ENCODE peak calls at places on chromosomes 11 and 22, in eight cellular contexts. S is HL-60; D is stimulated activated CD4-positive, alpha-beta T cell treated with anti-CD3 and anti-CD28 coated beads, Interleukin-12 subunit alpha, Interleukin-12 subunit beta, amount 100 ng/mL, for 24 hours; K is NCI-H1930; U is kidney; B is CD8-positive, alpha-beta memory T cell; O is T47D; E is EH. L is an unnamed sample.

GRCh38 chr22:19055801-19056200 is 66.4 kb downstream of the DGCR2 start:
- DNase-seq in S (no peak), D (no peak), K (no peak), U (peak), B (no peak), O (no peak), E (no peak), L (peak)

GRCh38 chr11:68044898-68045351 is 6.1 kb downstream of the TCIRG1 start:
- DNase-seq in S (no peak), D (no peak), K (no peak), U (no peak), B (no peak), O (no peak), E (no peak), L (no peak)

GRCh38 chr11:73875840-73876239 is 806 bp downstream of the COA4 start:
- DNase-seq in S (no peak), D (no peak), K (no peak), U (no peak), B (no peak), O (no peak), E (peak), L (no peak)

GRCh38 chr11:87013852-87014251 is 23.9 kb upstream of the TMEM135 start:
- DNase-seq in S (no peak), D (no peak), K (no peak), U (no peak), B (no peak), O (no peak), E (no peak), L (no peak)

GRCh38 chr11:74319139-74319538 is 7.7 kb upstream of the P4HA3 start:
- DNase-seq in S (no peak), D (no peak), K (no peak), U (no peak), B (no peak), O (no peak), E (peak), L (no peak)

GRCh38 chr22:23282089-23282501 is 101.8 kb downstream of the BCR start:
- DNase-seq in S (peak), D (no peak), K (no peak), U (peak), B (no peak), O (no peak), E (peak), L (no peak)

GRCh38 chr11:3880724-3881123 is 25.3 kb downstream of the STIM1 start:
- DNase-seq in S (no peak), D (no peak), K (no peak), U (no peak), B (no peak), O (no peak), E (peak), L (no peak)

GRCh38 chr22:49095366-49095765 is 732.3 kb downstream of the BRD1 start:
- DNase-seq in S (no peak), D (no peak), K (no peak), U (peak), B (no peak), O (no peak), E (no peak), L (no peak)

GRCh38 chr22:31876156-31877035 is 67.9 kb upstream of the YWHAH start:
- DNase-seq in S (no peak), D (no peak), K (no peak), U (no peak), B (no peak), O (no peak), E (peak), L (no peak)

GRCh38 chr11:316891-317291 is 3.1 kb downstream of the IFITM1 start:
- DNase-seq in S (no peak), D (no peak), K (no peak), U (no peak), B (no peak), O (no peak), E (no peak), L (no peak)

GRCh38 chr22:36339171-36340065 is 48.3 kb downstream of the MYH9 start:
- DNase-seq in S (no peak), D (no peak), K (no peak), U (no peak), B (no peak), O (no peak), E (peak), L (no peak)

GRCh38 chr11:42225664-42226063 is 766.2 kb upstream of the LRRC4C start:
- DNase-seq in S (no peak), D (no peak), K (no peak), U (no peak), B (no peak), O (no peak), E (no peak), L (no peak)

GRCh38 chr11:44709966-44710365 is 16.8 kb upstream of the TSPAN18 start:
- DNase-seq in S (no peak), D (no peak), K (no peak), U (peak), B (no peak), O (no peak), E (peak), L (no peak)

GRCh38 chr22:44917372-44918165 is 92.2 kb downstream of the PHF21B start:
- DNase-seq in S (no peak), D (no peak), K (no peak), U (peak), B (no peak), O (no peak), E (no peak), L (no peak)

GRCh38 chr11:61949169-61950034 is 749 bp upstream of the BEST1 start:
- DNase-seq in S (no peak), D (no peak), K (peak), U (peak), B (no peak), O (peak), E (peak), L (no peak)

GRCh38 chr22:38890377-38890776 is 18.4 kb upstream of the CBX6 start:
- DNase-seq in S (no peak), D (no peak), K (no peak), U (no peak), B (no peak), O (no peak), E (no peak), L (no peak)

GRCh38 chr11:64803163-64803845 is at the start of gene MAP4K2:
- DNase-seq in S (peak), D (peak), K (peak), U (peak), B (peak), O (peak), E (peak), L (peak)

GRCh38 chr11:122393209-122393850 is 262.2 kb upstream of the UBASH3B start:
- DNase-seq in S (peak), D (no peak), K (no peak), U (no peak), B (no peak), O (no peak), E (no peak), L (no peak)

GRCh38 chr11:111797145-111797581 is 31.0 kb upstream of the PPP2R1B start:
- DNase-seq in S (peak), D (no peak), K (no peak), U (no peak), B (no peak), O (no peak), E (peak), L (no peak)

GRCh38 chr11:112734207-112734606 is 227.0 kb upstream of the NCAM1 start:
- DNase-seq in S (peak), D (no peak), K (no peak), U (no peak), B (no peak), O (peak), E (peak), L (no peak)

GRCh38 chr11:114847599-114847998 is 169.3 kb downstream of the NXPE2 start:
- DNase-seq in S (no peak), D (no peak), K (no peak), U (no peak), B (no peak), O (no peak), E (no peak), L (no peak)

GRCh38 chr11:35487532-35488078 is 37.8 kb downstream of the PAMR1 start:
- DNase-seq in S (no peak), D (no peak), K (no peak), U (no peak), B (no peak), O (peak), E (peak), L (no peak)

GRCh38 chr22:41833369-41834004 is 582 bp downstream of the SREBF2 start:
- DNase-seq in S (peak), D (peak), K (no peak), U (peak), B (peak), O (peak), E (peak), L (peak)

L was measured in activated CD4-positive, CD25-positive, alpha-beta regulatory T cell treated with anti-CD3 and anti-CD28 coated beads, Interleukin-2, amount 50 U/mL, for 72 hours.